ENCODE peak calls at places on chromosomes 4 and X, in four cellular contexts. Z is islet precursor cell, N is ELR, Q is NCI-H748 treated with DMSO at 0.1 percent for 48 hours. B is an unnamed sample.
A peak's percentile ranks its signal among the peaks of the same experiment; 100 is the strongest.

GRCh38 chr4:152927737-152928136 is 8.4 kb upstream of the FHDC1 start:
- DNase-seq in Z (no peak), N (no peak), Q (no peak), B (no peak)

GRCh38 chrX:44708470-44708869 is 135.4 kb upstream of the DUSP21 start:
- DNase-seq in Q (no peak), Z (no peak), N (no peak), B (no peak)

GRCh38 chr4:156774422-156774821 is 197.2 kb downstream of the PDGFC start:
- DNase-seq in N (peak; percentile 88), Z (peak; percentile 59), Q (no peak), B (no peak)

GRCh38 chr4:89528525-89529133 is 221.0 kb upstream of the GPRIN3 start:
- DNase-seq in Q (no peak), Z (no peak), N (no peak), B (no peak)

GRCh38 chrX:153750126-153750774 is 13.8 kb upstream of the PLXNB3 start:
- DNase-seq in Q (no peak), Z (no peak), N (no peak), B (no peak)

GRCh38 chrX:29746326-29746725 is 469.0 kb upstream of the MAGEB2 start:
- DNase-seq in Z (no peak), N (no peak), Q (no peak), B (no peak)

GRCh38 chrX:132442674-132443073 is 46.2 kb downstream of the MBNL3 start:
- DNase-seq in Z (no peak), N (no peak), Q (no peak), B (no peak)

GRCh38 chrX:148979786-148980185 is 479.4 kb downstream of the AFF2 start:
- DNase-seq in N (no peak), Z (no peak), Q (no peak), B (no peak)

GRCh38 chr4:128821151-128821550 is 11.7 kb downstream of the JADE1 start:
- DNase-seq in Z (peak; percentile 69), Q (no peak), N (no peak), B (peak; percentile 88)

GRCh38 chr4:122329876-122330595 is 48.8 kb upstream of the ADAD1 start:
- DNase-seq in Q (no peak), Z (no peak), N (peak; percentile 8), B (peak; percentile 20)

GRCh38 chr4:80011636-80012236 is 61.3 kb downstream of the ANTXR2 start:
- DNase-seq in Z (no peak), Q (no peak), N (peak; percentile 43), B (peak; percentile 38)

GRCh38 chr4:1402516-1403101 is 3.6 kb downstream of the NKX1-1 start:
- DNase-seq in N (no peak), Q (no peak), Z (no peak), B (no peak)

GRCh38 chr4:27721193-27721592 is 860.6 kb downstream of the STIM2 start:
- DNase-seq in Z (no peak), Q (no peak), N (no peak), B (no peak)

GRCh38 chrX:31227250-31227649 is 155.4 kb upstream of the FTHL17 start:
- DNase-seq in Z (no peak), N (peak; percentile 14), Q (no peak), B (no peak)

GRCh38 chr4:101604976-101605375 is 185.6 kb upstream of the BANK1 start:
- DNase-seq in Q (no peak), Z (no peak), N (no peak), B (no peak)

B was measured in mesendoderm.